ENCODE peak calls at places on chromosomes 5 and 9, in five cellular contexts. N, L, A, U and X are unnamed samples.

GRCh38 chr5:132063090-132063911 is 2.8 kb downstream of the IL3 start:
- DNase-seq in U (peak), A (peak), L (peak), N (peak), X (peak)

GRCh38 chr9:77475641-77476473 is 172.3 kb downstream of the GNA14 start:
- DNase-seq in U (no peak), L (no peak), N (peak), A (no peak), X (no peak)

GRCh38 chr9:108151161-108151586 is 661.6 kb upstream of the KLF4 start:
- DNase-seq in N (peak), U (no peak), A (peak), L (no peak), X (no peak)

GRCh38 chr5:13244151-13244550 is 700.3 kb downstream of the DNAH5 start:
- DNase-seq in A (peak), L (no peak), N (no peak), U (no peak), X (no peak)

GRCh38 chr9:78871086-78871451 is 574.1 kb downstream of the PSAT1 start:
- DNase-seq in U (no peak), A (no peak), N (no peak), L (no peak), X (no peak)

GRCh38 chr5:82975396-82975795 is 101.8 kb downstream of the TMEM167A start:
- DNase-seq in N (no peak), U (no peak), A (no peak), L (no peak), X (no peak)

GRCh38 chr5:156396063-156396829 is 69.3 kb downstream of the SGCD start:
- DNase-seq in U (no peak), A (no peak), N (peak), L (no peak), X (no peak)

GRCh38 chr9:13427587-13427986 is 148.1 kb upstream of the MPDZ start:
- DNase-seq in L (no peak), U (no peak), N (peak), A (no peak), X (no peak)

GRCh38 chr9:133199648-133200321 is 9.3 kb downstream of the OBP2B start:
- DNase-seq in N (no peak), A (peak), L (no peak), U (peak), X (no peak)

GRCh38 chr5:180784497-180785097 is 18.0 kb downstream of the MGAT1 start:
- DNase-seq in U (peak), A (peak), N (peak), L (peak), X (peak)

GRCh38 chr5:76273491-76273890 is 129.6 kb upstream of the IQGAP2 start:
- DNase-seq in L (no peak), A (no peak), N (no peak), U (no peak), X (no peak)

GRCh38 chr5:73652391-73652790 is 26.4 kb downstream of the ARHGEF28 start:
- DNase-seq in U (no peak), L (no peak), A (no peak), N (no peak), X (no peak)

GRCh38 chr9:111937781-111938426 is 41.3 kb downstream of the UGCG start:
- DNase-seq in A (no peak), N (peak), L (no peak), U (peak), X (peak)

GRCh38 chr5:173643964-173644363 is 27.5 kb upstream of the BOD1 start:
- DNase-seq in A (no peak), N (peak), L (no peak), U (no peak), X (no peak)

GRCh38 chr5:134964359-134965270 is 3.1 kb upstream of the CATSPER3 start:
- DNase-seq in U (no peak), L (no peak), N (no peak), A (no peak), X (no peak)

GRCh38 chr9:125434986-125435775 is 173.6 kb downstream of the GAPVD1 start:
- DNase-seq in A (no peak), L (peak), U (peak), N (no peak), X (no peak)

GRCh38 chr5:117947836-117948235 is 1040.5 kb downstream of the DTWD2 start:
- DNase-seq in A (no peak), N (no peak), U (no peak), L (no peak), X (no peak)

GRCh38 chr9:136762915-136763648 is 1.2 kb downstream of the LCN15 start:
- DNase-seq in N (peak), L (peak), A (peak), U (no peak), X (no peak)
- H3K4me3 ChIP-seq in N (no peak), L (no peak), A (no peak), U (no peak), X (no peak)

GRCh38 chr9:130626249-130626982 is 38.0 kb upstream of the PRDM12 start:
- DNase-seq in A (no peak), L (no peak), N (no peak), U (peak), X (no peak)
- TF ChIP-seq CTCF in A (peak), L (no peak), N (no peak), U (no peak), X (no peak)

GRCh38 chr9:68643901-68644809 is 60.9 kb upstream of the PIP5K1B start:
- DNase-seq in U (no peak), L (no peak), N (no peak), A (no peak), X (no peak)

GRCh38 chr9:68637020-68637419 is 68.0 kb upstream of the PIP5K1B start:
- DNase-seq in L (no peak), U (no peak), N (no peak), A (no peak), X (no peak)

DNA sequence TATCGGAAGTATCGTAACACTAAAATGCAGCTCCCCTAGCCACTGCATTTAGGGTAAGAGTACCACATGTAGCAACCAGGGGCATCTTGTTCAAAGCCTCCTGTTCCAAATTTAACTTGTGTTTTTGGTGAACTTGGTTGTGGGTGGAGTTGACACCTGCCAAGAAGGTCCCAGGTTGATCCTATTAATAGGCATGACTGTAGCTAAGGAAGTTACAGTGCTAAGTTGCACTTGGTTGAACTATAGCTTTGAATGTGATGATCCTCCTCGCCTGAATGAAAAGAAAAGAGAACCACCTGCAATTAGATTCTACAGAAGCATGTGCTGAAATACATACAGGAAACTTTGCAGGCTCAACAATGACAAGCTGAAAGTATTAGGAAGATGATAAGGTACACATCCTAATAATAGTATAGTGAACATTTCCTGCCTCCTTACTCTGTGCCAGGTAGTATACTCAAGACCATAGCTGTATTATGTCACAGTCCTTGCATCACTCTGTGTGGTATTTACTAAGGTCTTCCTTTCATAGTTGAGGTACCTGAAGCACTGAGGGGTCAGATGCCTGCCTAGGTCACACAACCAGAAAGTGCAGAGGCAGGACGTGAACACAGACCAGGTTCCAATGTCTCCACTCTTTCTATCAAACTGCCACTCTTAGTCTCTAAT is 64.5 kb upstream of the PIP5K1B start:
- DNase-seq in L (no peak), U (no peak), N (no peak), A (no peak), X (no peak)
- H3K4me3 ChIP-seq in L (no peak), U (no peak), N (no peak), A (no peak), X (no peak)

GRCh38 chr9:84293001-84293798 is 47.4 kb downstream of the SLC28A3 start:
- DNase-seq in L (no peak), A (no peak), N (no peak), U (no peak), X (no peak)

GRCh38 chr9:84300271-84300670 is 40.3 kb downstream of the SLC28A3 start:
- DNase-seq in A (no peak), L (no peak), U (no peak), N (peak), X (no peak)

GRCh38 chr9:84296146-84296843 is 44.3 kb downstream of the SLC28A3 start:
- DNase-seq in N (peak), A (no peak), U (no peak), L (no peak), X (no peak)

GRCh38 chr9:84297162-84297821 is 43.3 kb downstream of the SLC28A3 start:
- DNase-seq in U (no peak), L (no peak), N (peak), A (no peak), X (no peak)

DNA sequence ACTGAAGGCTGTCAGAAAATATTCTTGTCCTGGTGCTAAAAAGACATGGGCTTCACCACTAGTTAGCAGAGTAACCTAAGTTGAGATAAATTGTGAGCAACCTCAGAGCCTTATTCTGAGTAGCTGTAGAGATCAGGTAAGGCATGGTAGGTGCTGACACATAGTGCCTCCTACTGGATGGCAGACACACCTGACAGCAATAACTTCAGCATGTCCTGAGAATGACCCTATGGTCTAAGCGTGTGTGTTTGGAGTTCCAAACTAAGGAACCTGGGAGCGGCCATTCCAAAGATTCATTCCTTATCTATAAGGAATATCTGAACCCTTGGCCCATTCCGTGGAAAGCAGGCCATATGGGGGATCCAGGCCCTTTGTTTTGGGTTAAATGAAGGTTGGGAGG is 46.0 kb downstream of the SLC28A3 start:
- DNase-seq in N (no peak), U (no peak), A (no peak), L (no peak), X (no peak)
- TF ChIP-seq CTCF in N (no peak), U (no peak), A (no peak), L (no peak), X (no peak)

GRCh38 chr9:129283705-129284606 is 105.9 kb upstream of the IER5L start:
- DNase-seq in N (no peak), A (no peak), U (peak), L (peak), X (no peak)

GRCh38 chr9:129285382-129285781 is 107.3 kb upstream of the IER5L start:
- DNase-seq in U (peak), A (no peak), N (no peak), L (peak), X (no peak)

GRCh38 chr9:129285979-129286772 is 108.1 kb upstream of the IER5L start:
- DNase-seq in L (peak), U (peak), N (no peak), A (no peak), X (no peak)

GRCh38 chr9:129283290-129283691 is 105.2 kb upstream of the IER5L start:
- DNase-seq in U (peak), L (peak), N (no peak), A (no peak), X (peak)

DNA sequence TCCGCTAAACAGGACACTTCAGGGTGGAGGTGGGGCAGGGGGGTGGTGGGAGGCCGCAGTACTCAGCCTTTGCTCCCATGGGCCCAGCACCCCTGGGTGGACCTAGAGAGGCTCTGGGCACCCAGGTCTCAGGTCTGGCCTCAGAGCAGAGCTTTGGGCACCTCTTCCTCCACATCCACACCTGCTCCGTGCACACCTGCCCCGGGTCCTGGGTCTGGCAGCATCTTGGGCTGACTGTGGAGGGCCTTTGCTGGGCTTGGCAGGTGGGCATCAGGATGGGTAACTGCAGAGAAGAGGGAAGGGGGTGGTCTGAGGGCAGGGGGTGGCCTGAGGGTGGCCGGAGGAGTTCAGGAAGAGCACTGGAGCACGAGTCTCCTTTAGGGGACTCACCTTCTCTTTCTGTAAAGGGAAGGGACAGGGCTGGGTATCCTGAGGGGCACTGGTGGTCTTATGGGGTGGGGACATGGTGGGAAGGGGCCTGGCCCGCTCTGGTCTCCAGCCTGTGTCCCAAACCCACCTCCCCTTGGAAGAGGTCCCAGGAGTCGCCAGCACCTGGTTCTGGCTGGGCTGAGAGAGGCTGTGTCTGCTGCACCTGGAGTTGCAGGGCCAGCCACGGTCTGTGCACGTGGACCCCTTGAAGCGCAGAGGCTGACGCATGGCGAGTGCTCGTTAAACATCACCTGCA is 106.7 kb upstream of the IER5L start:
- DNase-seq in N (no peak), A (no peak), L (peak), U (peak), X (no peak)
- H3K4me3 ChIP-seq in N (no peak), A (no peak), L (no peak), U (no peak), X (no peak)